ENCODE peak calls at places on chromosome 17, in eight cellular contexts. One of them, this sample, is unnamed.

GRCh38 chr17:81053043-81053970 is 18.4 kb downstream of the BAIAP2 start:
- DNase-seq in mammary epithelial cell: no peak
- DNase-seq in dorsolateral prefrontal cortex: peak
- DNase-seq in heart left ventricle: no peak
- DNase-seq in A673: no peak
- DNase-seq in tibial nerve: no peak
- DNase-seq in thoracic aorta: no peak
- DNase-seq in esophagus squamous epithelium: no peak
- DNase-seq in this sample: no peak

GRCh38 chr17:11298401-11298800 is 57.4 kb downstream of the SHISA6 start:
- DNase-seq in mammary epithelial cell: no peak
- DNase-seq in esophagus squamous epithelium: no peak
- DNase-seq in dorsolateral prefrontal cortex: no peak
- DNase-seq in A673: no peak
- DNase-seq in heart left ventricle: no peak
- DNase-seq in thoracic aorta: no peak
- DNase-seq in tibial nerve: no peak
- DNase-seq in this sample: no peak

GRCh38 chr17:76635039-76635438 is 8.5 kb downstream of the ST6GALNAC1 start:
- DNase-seq in dorsolateral prefrontal cortex: no peak
- DNase-seq in heart left ventricle: no peak
- DNase-seq in mammary epithelial cell: no peak
- DNase-seq in tibial nerve: no peak
- DNase-seq in thoracic aorta: no peak
- DNase-seq in esophagus squamous epithelium: no peak
- DNase-seq in A673: no peak
- DNase-seq in this sample: no peak

GRCh38 chr17:49587366-49588073 is 11.8 kb downstream of the NXPH3 start:
- DNase-seq in A673: no peak
- DNase-seq in mammary epithelial cell: no peak
- DNase-seq in dorsolateral prefrontal cortex: no peak
- DNase-seq in thoracic aorta: no peak
- DNase-seq in tibial nerve: no peak
- DNase-seq in esophagus squamous epithelium: no peak
- DNase-seq in heart left ventricle: no peak
- DNase-seq in this sample: no peak

GRCh38 chr17:31629696-31630470 is 229.2 kb downstream of the COPRS start:
- DNase-seq in mammary epithelial cell: peak
- DNase-seq in A673: no peak
- DNase-seq in heart left ventricle: no peak
- DNase-seq in dorsolateral prefrontal cortex: no peak
- DNase-seq in thoracic aorta: no peak
- DNase-seq in tibial nerve: no peak
- DNase-seq in esophagus squamous epithelium: no peak
- DNase-seq in this sample: no peak

GRCh38 chr17:46742539-46743270 is 75.8 kb downstream of the WNT3 start:
- DNase-seq in esophagus squamous epithelium: no peak
- DNase-seq in dorsolateral prefrontal cortex: no peak
- DNase-seq in thoracic aorta: no peak
- DNase-seq in A673: no peak
- DNase-seq in tibial nerve: no peak
- DNase-seq in heart left ventricle: no peak
- DNase-seq in mammary epithelial cell: peak
- DNase-seq in this sample: no peak

GRCh38 chr17:16211601-16212000 is 3.7 kb downstream of the NCOR1 start:
- DNase-seq in mammary epithelial cell: no peak
- DNase-seq in thoracic aorta: no peak
- DNase-seq in heart left ventricle: no peak
- DNase-seq in tibial nerve: no peak
- DNase-seq in A673: no peak
- DNase-seq in dorsolateral prefrontal cortex: no peak
- DNase-seq in esophagus squamous epithelium: no peak
- DNase-seq in this sample: no peak

GRCh38 chr17:51645056-51645455 is 384.7 kb downstream of the UTP18 start:
- DNase-seq in mammary epithelial cell: no peak
- DNase-seq in A673: no peak
- DNase-seq in tibial nerve: no peak
- DNase-seq in esophagus squamous epithelium: no peak
- DNase-seq in heart left ventricle: no peak
- DNase-seq in thoracic aorta: no peak
- DNase-seq in dorsolateral prefrontal cortex: no peak
- DNase-seq in this sample: no peak

GRCh38 chr17:48577946-48578615 is at the start of gene HOXB4:
- DNase-seq in A673: peak
- DNase-seq in tibial nerve: peak
- DNase-seq in mammary epithelial cell: peak
- DNase-seq in thoracic aorta: peak
- DNase-seq in dorsolateral prefrontal cortex: no peak
- DNase-seq in heart left ventricle: peak
- DNase-seq in esophagus squamous epithelium: no peak
- DNase-seq in this sample: no peak

GRCh38 chr17:4566785-4567184 is 6.4 kb upstream of the GGT6 start:
- DNase-seq in tibial nerve: no peak
- DNase-seq in heart left ventricle: no peak
- DNase-seq in A673: peak
- DNase-seq in thoracic aorta: no peak
- DNase-seq in esophagus squamous epithelium: no peak
- DNase-seq in dorsolateral prefrontal cortex: no peak
- DNase-seq in mammary epithelial cell: peak
- DNase-seq in this sample: no peak

GRCh38 chr17:42818379-42818778 is 5.7 kb downstream of the BECN1 start:
- DNase-seq in thoracic aorta: no peak
- DNase-seq in heart left ventricle: no peak
- DNase-seq in dorsolateral prefrontal cortex: no peak
- DNase-seq in A673: no peak
- DNase-seq in tibial nerve: no peak
- DNase-seq in esophagus squamous epithelium: no peak
- DNase-seq in mammary epithelial cell: no peak
- DNase-seq in this sample: peak

GRCh38 chr17:58533616-58534188 is 19.3 kb upstream of the MTMR4 start:
- DNase-seq in A673: no peak
- DNase-seq in dorsolateral prefrontal cortex: no peak
- DNase-seq in thoracic aorta: no peak
- DNase-seq in tibial nerve: no peak
- DNase-seq in esophagus squamous epithelium: no peak
- DNase-seq in mammary epithelial cell: no peak
- DNase-seq in heart left ventricle: no peak
- DNase-seq in this sample: no peak

GRCh38 chr17:81962499-81963441 is 1.8 kb upstream of the NOTUM start:
- DNase-seq in heart left ventricle: no peak
- DNase-seq in mammary epithelial cell: no peak
- DNase-seq in dorsolateral prefrontal cortex: no peak
- DNase-seq in tibial nerve: no peak
- DNase-seq in esophagus squamous epithelium: no peak
- DNase-seq in thoracic aorta: no peak
- DNase-seq in A673: no peak
- DNase-seq in this sample: no peak

GRCh38 chr17:66727634-66728570 is 107.0 kb upstream of the CACNG5 start:
- DNase-seq in A673: peak
- DNase-seq in tibial nerve: peak
- DNase-seq in dorsolateral prefrontal cortex: peak
- DNase-seq in mammary epithelial cell: peak
- DNase-seq in heart left ventricle: no peak
- DNase-seq in esophagus squamous epithelium: no peak
- DNase-seq in thoracic aorta: no peak
- DNase-seq in this sample: no peak

GRCh38 chr17:75345514-75346167 is 56.4 kb upstream of the SLC25A19 start:
- DNase-seq in mammary epithelial cell: no peak
- DNase-seq in dorsolateral prefrontal cortex: no peak
- DNase-seq in tibial nerve: no peak
- DNase-seq in A673: no peak
- DNase-seq in heart left ventricle: no peak
- DNase-seq in esophagus squamous epithelium: no peak
- DNase-seq in thoracic aorta: no peak
- DNase-seq in this sample: no peak

DNA sequence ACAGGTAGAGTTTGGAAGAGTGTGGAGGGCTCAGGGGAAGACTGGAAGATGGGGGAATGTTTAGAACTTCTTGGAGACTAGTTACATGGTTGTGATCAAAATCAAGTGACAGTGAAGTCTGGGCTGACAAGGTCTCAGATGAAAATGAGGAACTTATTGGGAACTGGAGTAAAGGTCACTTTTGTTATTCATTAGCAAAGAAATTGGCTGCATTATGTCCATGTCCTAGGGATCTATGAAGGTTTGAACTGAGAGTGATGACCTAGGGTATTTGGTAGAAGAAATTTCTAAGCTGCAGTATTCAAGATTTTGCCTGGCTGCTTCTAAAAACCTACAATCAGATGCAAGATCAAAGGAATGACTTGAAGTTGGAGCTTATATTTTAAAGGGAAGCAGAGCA is 747.1 kb downstream of the KCNJ2 start:
- DNase-seq in heart left ventricle: no peak
- DNase-seq in esophagus squamous epithelium: no peak
- DNase-seq in dorsolateral prefrontal cortex: no peak
- DNase-seq in tibial nerve: no peak
- DNase-seq in A673: no peak
- DNase-seq in mammary epithelial cell: no peak
- DNase-seq in thoracic aorta: no peak
- DNase-seq in this sample: no peak
- H3K27ac ChIP-seq in heart left ventricle: no peak
- H3K27ac ChIP-seq in esophagus squamous epithelium: no peak
- H3K27ac ChIP-seq in dorsolateral prefrontal cortex: no peak
- H3K27ac ChIP-seq in tibial nerve: no peak
- H3K27ac ChIP-seq in A673: no peak
- H3K27ac ChIP-seq in mammary epithelial cell: no peak
- H3K27ac ChIP-seq in thoracic aorta: no peak
- H3K27ac ChIP-seq in this sample: no peak

DNA sequence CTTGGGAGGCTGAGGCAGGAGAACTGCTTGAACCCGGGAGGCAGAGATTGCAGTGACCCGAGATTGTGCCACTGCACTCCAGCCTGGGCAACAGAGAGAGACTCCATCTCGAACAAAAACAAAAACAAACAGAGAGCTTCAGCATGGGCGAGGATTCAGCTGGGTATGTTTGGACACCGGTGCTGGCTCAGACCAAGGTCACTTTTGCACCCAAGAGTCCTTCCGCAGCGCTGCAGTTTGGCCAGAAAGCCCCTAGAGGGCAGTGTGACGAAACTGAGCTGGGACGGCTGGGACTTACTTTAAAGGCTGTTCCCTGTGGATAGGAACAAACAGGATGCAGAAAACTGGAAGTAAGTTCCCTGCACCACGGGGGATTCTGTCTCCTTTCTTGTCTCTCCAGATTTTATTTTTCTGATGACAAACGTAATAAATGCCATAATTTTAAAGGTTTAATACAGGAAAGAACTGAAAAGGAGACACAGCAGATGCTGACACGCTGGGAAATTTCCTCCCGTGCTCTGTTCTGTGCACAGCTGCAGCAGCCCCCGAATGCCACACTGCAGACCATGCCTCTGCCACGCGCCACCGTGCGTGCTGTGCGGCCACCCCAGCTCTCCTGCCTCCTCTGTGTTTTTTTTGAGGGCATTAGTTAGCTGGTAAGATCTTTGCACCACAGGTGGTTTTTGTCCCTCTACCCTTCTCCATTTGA is 25.2 kb upstream of the USP36 start:
- DNase-seq in tibial nerve: peak
- DNase-seq in thoracic aorta: peak
- DNase-seq in A673: peak
- DNase-seq in dorsolateral prefrontal cortex: peak
- DNase-seq in heart left ventricle: peak
- DNase-seq in esophagus squamous epithelium: no peak
- DNase-seq in mammary epithelial cell: peak
- DNase-seq in this sample: peak
- H3K27ac ChIP-seq in tibial nerve: peak
- H3K27ac ChIP-seq in thoracic aorta: peak
- H3K27ac ChIP-seq in A673: no peak
- H3K27ac ChIP-seq in dorsolateral prefrontal cortex: peak
- H3K27ac ChIP-seq in heart left ventricle: no peak
- H3K27ac ChIP-seq in esophagus squamous epithelium: peak
- H3K27ac ChIP-seq in mammary epithelial cell: no peak
- H3K27ac ChIP-seq in this sample: peak

DNA sequence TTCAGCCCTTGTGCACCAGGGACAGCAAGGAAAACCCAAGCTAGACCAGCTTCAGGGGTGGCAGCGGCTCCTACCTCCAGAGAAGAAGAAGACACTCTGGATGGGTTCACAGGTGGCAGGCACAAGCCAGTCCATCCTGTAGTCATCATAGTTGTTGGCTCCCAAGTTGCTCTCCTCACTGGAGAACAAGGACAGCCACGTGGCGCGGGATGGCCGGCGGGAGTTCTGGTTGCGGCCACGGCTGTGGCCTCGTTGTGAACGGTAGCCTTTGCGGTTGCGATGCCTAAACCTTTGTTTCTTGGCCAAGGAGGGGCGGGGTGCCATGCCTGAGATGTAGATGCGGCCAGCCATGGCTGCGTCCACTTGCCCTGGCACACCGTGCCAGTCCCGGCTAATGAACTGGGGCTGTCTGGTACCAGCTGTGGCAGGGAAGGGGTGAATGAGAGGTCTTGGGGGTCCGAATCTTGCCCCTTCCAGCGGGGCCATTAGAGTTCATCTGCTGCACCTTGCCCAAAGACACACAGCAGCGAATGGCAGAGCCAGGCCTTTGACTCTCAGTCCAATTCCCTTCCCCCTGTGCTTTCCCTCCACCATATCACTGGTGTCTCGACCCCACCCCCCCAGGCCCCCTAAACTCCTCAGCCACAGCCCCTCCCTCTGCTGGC is 2.3 kb downstream of the VTN start:
- DNase-seq in heart left ventricle: no peak
- DNase-seq in thoracic aorta: no peak
- DNase-seq in A673: no peak
- DNase-seq in tibial nerve: no peak
- DNase-seq in mammary epithelial cell: no peak
- DNase-seq in esophagus squamous epithelium: no peak
- DNase-seq in dorsolateral prefrontal cortex: no peak
- DNase-seq in this sample: no peak
- H3K27ac ChIP-seq in heart left ventricle: no peak
- H3K27ac ChIP-seq in thoracic aorta: no peak
- H3K27ac ChIP-seq in A673: no peak
- H3K27ac ChIP-seq in tibial nerve: no peak
- H3K27ac ChIP-seq in mammary epithelial cell: no peak
- H3K27ac ChIP-seq in esophagus squamous epithelium: no peak
- H3K27ac ChIP-seq in dorsolateral prefrontal cortex: no peak
- H3K27ac ChIP-seq in this sample: no peak

DNA sequence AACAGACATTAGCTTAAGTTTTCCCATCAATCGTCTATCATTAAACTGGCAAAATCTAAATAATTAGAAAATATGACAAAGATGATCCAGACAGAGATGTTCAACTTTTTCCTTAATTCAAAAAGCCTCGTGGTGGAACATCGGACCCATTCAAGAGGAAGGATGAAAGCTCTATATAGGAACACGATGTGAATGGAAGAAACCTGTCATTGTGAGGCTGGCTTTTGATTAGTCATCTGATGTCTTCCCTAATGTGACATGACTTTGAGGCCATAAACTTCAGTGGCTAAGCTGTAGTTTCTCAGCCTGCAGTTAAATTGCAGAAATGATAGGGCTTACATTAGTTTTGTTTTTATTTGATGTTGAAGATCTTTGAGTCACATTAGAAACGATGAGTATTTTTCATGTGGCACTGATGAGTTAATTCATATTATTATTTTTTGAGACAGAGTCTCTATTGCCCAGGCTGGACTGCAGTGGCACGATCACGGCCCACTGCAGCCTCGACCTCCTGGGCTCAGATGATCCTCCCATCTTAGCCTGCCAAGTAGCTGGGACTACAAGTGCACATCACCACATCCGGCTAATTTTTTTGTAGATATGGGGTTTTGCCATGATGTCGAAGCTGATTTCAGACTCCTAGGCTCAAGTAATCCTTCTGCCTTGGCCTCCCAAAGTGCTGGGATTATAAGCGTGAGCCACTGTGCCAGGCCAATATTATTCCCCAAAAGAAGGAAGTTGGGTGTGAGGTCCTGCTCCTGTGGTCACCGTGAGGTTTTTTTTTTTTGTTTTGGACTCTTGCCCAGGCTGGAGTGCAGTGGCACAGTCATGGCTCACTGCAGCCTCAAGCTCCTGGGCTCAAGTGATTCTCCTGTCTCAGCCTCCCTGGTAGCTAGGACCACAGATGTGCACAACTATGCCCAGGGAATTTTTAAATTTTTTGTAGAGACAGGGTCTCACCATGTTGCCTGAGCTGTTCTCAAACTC is 1.3 kb downstream of the AMZ2 start:
- DNase-seq in A673: no peak
- DNase-seq in esophagus squamous epithelium: no peak
- DNase-seq in heart left ventricle: no peak
- DNase-seq in tibial nerve: no peak
- DNase-seq in dorsolateral prefrontal cortex: no peak
- DNase-seq in thoracic aorta: no peak
- DNase-seq in mammary epithelial cell: no peak
- DNase-seq in this sample: no peak
- H3K27ac ChIP-seq in A673: peak
- H3K27ac ChIP-seq in esophagus squamous epithelium: peak
- H3K27ac ChIP-seq in heart left ventricle: peak
- H3K27ac ChIP-seq in tibial nerve: peak
- H3K27ac ChIP-seq in dorsolateral prefrontal cortex: peak
- H3K27ac ChIP-seq in thoracic aorta: peak
- H3K27ac ChIP-seq in mammary epithelial cell: peak
- H3K27ac ChIP-seq in this sample: peak